ENCODE peak calls at places on chromosomes 7 and 10, in five cellular contexts. T is thoracic aorta, M is adipocyte, K is keratinocyte, U is uterus. V is an unnamed sample. For H3K4me1, the result is how much of the 10 kb centered on the place peaks cover.

GRCh38 chr7:27073066-27073465 is 22.7 kb downstream of the HOXA1 start:
- DNase-seq in K (no peak), M (no peak), U (no peak), T (no peak), V (no peak)

GRCh38 chr10:55351431-55351830 is 550.4 kb upstream of the PCDH15 start:
- DNase-seq in T (no peak), U (no peak), K (no peak), M (no peak), V (no peak)

GRCh38 chr10:71973777-71974488 is 9.7 kb downstream of the CHST3 start:
- DNase-seq in T (no peak), M (no peak), K (no peak), U (no peak), V (no peak)

GRCh38 chr7:18667466-18667865 is 171.9 kb downstream of the HDAC9 start:
- DNase-seq in K (peak), U (no peak), M (peak), T (no peak), V (no peak)

GRCh38 chr7:92615861-92616260 is 25.7 kb upstream of the FAM133B start:
- DNase-seq in M (no peak), U (no peak), K (no peak), T (no peak), V (no peak)

GRCh38 chr10:36802523-36803153 is 322.8 kb upstream of the ANKRD30A start:
- DNase-seq in U (no peak), M (peak), T (no peak), K (no peak), V (no peak)

GRCh38 chr10:62093863-62094291 is 174.8 kb downstream of the RTKN2 start:
- DNase-seq in M (peak), T (no peak), U (no peak), K (no peak), V (no peak)

GRCh38 chr10:110221721-110222261 is 14.4 kb downstream of the MXI1 start:
- DNase-seq in T (peak), M (peak), K (no peak), U (peak), V (peak)

GRCh38 chr10:117545141-117546019 is 2.8 kb downstream of the EMX2 start:
- DNase-seq in M (no peak), U (no peak), K (no peak), T (no peak), V (peak)

GRCh38 chr10:120508393-120508792 is 51.4 kb downstream of the PLPP4 start:
- DNase-seq in M (no peak), T (no peak), K (peak), U (no peak), V (no peak)

GRCh38 chr10:63738410-63738809 is 217.2 kb downstream of the REEP3 start:
- DNase-seq in M (peak), T (no peak), K (no peak), U (no peak), V (no peak)

GRCh38 chr10:124990671-124991625 is 49.0 kb downstream of the ZRANB1 start:
- DNase-seq in T (no peak), K (no peak), M (no peak), U (no peak), V (no peak)

GRCh38 chr10:7826971-7827370 is 8.7 kb downstream of the TAF3 start:
- DNase-seq in T (no peak), U (no peak), K (no peak), M (peak), V (no peak)

GRCh38 chr10:6580279-6581029 is 378 bp upstream of the PRKCQ start:
- DNase-seq in T (no peak), U (peak), K (no peak), M (peak), V (peak)

GRCh38 chr7:101804642-101805401 is 12.6 kb upstream of the CUX1 start:
- DNase-seq in U (no peak), T (no peak), K (no peak), M (peak), V (no peak)

GRCh38 chr10:100717166-100717565 is 28.2 kb upstream of the PAX2 start:
- DNase-seq in K (no peak), U (no peak), M (no peak), T (no peak), V (no peak)

GRCh38 chr7:138396251-138397070 is 63.6 kb upstream of the TRIM24 start:
- DNase-seq in T (no peak), U (no peak), K (no peak), M (no peak), V (no peak)

GRCh38 chr10:102669206-102670064 is 25.2 kb downstream of the TRIM8 start:
- DNase-seq in T (peak), U (no peak), K (no peak), M (peak), V (no peak)

GRCh38 chr7:131654668-131655326 is 98.4 kb upstream of the PODXL start:
- DNase-seq in M (peak), T (peak), K (peak), U (peak), V (peak)

GRCh38 chr10:15265076-15265475 is 96.6 kb upstream of the NMT2 start:
- DNase-seq in M (no peak), K (no peak), U (no peak), T (no peak), V (no peak)

GRCh38 chr7:14834456-14834855 is 68.1 kb downstream of the DGKB start:
- DNase-seq in K (no peak), U (no peak), T (no peak), M (peak), V (no peak)

GRCh38 chr7:102967798-102968197 is 55.0 kb downstream of the LRRC17 start:
- DNase-seq in K (no peak), M (peak), U (no peak), T (no peak), V (no peak)

GRCh38 chr10:56142092-56142728 is 218.8 kb downstream of the ZWINT start:
- DNase-seq in T (no peak), M (no peak), U (no peak), K (no peak), V (no peak)

GRCh38 chr7:98022531-98022930 is 32.5 kb upstream of the OCM2 start:
- DNase-seq in T (no peak), M (no peak), U (no peak), K (no peak), V (no peak)

GRCh38 chr10:18222870-18223269 is 82.6 kb downstream of the CACNB2 start:
- DNase-seq in M (no peak), U (no peak), K (no peak), T (no peak), V (no peak)

GRCh38 chr10:19014034-19014433 is 34.6 kb upstream of the MALRD1 start:
- DNase-seq in T (no peak), K (peak), M (no peak), U (no peak), V (no peak)

GRCh38 chr10:75565286-75566251 is 134.1 kb downstream of the LRMDA start:
- DNase-seq in K (no peak), T (no peak), M (no peak), U (no peak), V (no peak)

GRCh38 chr7:24965831-24966708 is 13.9 kb downstream of the OSBPL3 start:
- DNase-seq in U (no peak), M (no peak), T (no peak), K (no peak), V (no peak)

GRCh38 chr7:24967696-24968095 is 12.3 kb downstream of the OSBPL3 start:
- DNase-seq in U (no peak), M (no peak), T (no peak), K (no peak), V (no peak)

GRCh38 chr7:24968165-24968564 is 11.8 kb downstream of the OSBPL3 start:
- DNase-seq in T (no peak), K (no peak), U (no peak), M (no peak), V (no peak)

GRCh38 chr7:24964177-24964576 is 15.8 kb downstream of the OSBPL3 start:
- DNase-seq in U (no peak), K (no peak), T (no peak), M (no peak), V (no peak)

GRCh38 chr7:24966802-24967201 is 13.2 kb downstream of the OSBPL3 start:
- DNase-seq in U (no peak), M (no peak), K (no peak), T (no peak), V (no peak)
- H3K4me1 ChIP-seq in U (under half), M (under half), K (half or more), T (under half), V (under half)

GRCh38 chr7:47937065-47937687 is 11.1 kb downstream of the PKD1L1 start:
- DNase-seq in M (no peak), U (no peak), K (no peak), T (no peak), V (no peak)
- H3K4me1 ChIP-seq in M (under half), U (under half), K (under half), T (under half), V (under half)

GRCh38 chr7:2241580-2242540 is at the start of the genes MRM2 and NUDT1:
- DNase-seq in M (peak), K (no peak), T (peak), U (peak), V (peak)

GRCh38 chr7:2244404-2244803 is 2.4 kb downstream of the NUDT1 start:
- DNase-seq in M (no peak), K (no peak), U (no peak), T (no peak), V (no peak)

GRCh38 chr7:2243483-2243840 is 1.4 kb downstream of the NUDT1 start:
- DNase-seq in U (no peak), M (no peak), K (no peak), T (no peak), V (no peak)

GRCh38 chr7:2245883-2246679 is 4.1 kb downstream of the NUDT1 start:
- DNase-seq in U (no peak), T (no peak), M (no peak), K (no peak), V (no peak)

DNA sequence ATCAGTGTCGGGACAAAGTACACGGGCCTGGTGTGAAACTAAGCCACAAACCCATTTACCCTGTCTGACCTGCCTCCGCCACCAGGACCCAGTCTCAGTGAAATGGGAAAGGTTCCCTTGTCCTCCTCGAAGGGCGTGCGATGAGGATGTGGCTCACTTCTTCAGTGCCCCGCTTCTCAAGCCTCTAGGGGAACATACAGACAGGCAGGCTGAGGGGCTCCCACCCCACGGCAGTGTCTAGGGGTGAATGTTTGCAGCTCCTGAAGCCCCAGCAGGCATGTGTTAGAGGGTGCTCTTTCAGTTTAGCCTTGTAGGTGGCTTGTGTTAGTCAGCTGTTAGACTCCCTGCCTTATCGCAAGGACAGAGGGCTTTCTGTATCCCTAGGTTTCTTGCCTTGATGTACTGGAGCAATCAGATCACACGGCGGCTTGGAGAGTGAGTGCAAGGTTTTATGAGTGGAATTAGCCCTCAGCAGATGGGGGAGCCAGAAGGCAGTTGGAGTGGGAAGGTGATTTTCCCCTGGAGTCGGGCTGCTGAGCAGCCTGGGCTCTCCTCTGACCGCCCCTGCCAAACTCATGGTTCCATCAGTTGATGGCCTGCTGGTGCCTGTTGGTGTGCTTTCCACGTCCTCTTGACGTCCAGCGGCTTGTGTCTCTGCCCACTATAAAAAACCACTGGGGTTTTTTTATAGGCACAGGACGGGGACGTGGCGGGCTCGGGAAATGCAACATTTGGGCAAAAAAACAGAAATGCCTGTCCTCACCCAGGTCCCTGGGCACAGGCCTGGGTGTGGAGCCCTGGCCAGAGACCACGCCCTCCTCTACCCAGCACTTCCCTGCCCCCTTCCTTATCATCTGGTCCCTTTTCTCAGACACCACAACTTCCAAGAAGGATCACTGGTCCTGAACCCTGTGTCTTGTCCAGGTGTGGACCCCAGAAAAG is 786 bp downstream of the NUDT1 start:
- DNase-seq in M (peak), U (no peak), K (no peak), T (no peak), V (no peak)
- H3K4me1 ChIP-seq in M (under half), U (under half), K (under half), T (under half), V (under half)

GRCh38 chr7:575425-576366 is 56.0 kb upstream of the PDGFA start:
- DNase-seq in K (no peak), M (no peak), T (no peak), U (no peak), V (no peak)
- H3K4me1 ChIP-seq in K (under half), M (under half), T (under half), U (under half), V (under half)

GRCh38 chr7:77331938-77332695 is 84.0 kb downstream of the GSAP start:
- DNase-seq in M (peak), K (peak), T (peak), U (peak), V (peak)

GRCh38 chr7:77328669-77329068 is 87.5 kb downstream of the GSAP start:
- DNase-seq in T (no peak), K (no peak), U (no peak), M (peak), V (no peak)

GRCh38 chr7:77329466-77330168 is 86.5 kb downstream of the GSAP start:
- DNase-seq in T (no peak), K (no peak), M (no peak), U (no peak), V (no peak)

GRCh38 chr7:77327932-77328628 is 88.1 kb downstream of the GSAP start:
- DNase-seq in U (no peak), K (no peak), M (peak), T (no peak), V (no peak)

DNA sequence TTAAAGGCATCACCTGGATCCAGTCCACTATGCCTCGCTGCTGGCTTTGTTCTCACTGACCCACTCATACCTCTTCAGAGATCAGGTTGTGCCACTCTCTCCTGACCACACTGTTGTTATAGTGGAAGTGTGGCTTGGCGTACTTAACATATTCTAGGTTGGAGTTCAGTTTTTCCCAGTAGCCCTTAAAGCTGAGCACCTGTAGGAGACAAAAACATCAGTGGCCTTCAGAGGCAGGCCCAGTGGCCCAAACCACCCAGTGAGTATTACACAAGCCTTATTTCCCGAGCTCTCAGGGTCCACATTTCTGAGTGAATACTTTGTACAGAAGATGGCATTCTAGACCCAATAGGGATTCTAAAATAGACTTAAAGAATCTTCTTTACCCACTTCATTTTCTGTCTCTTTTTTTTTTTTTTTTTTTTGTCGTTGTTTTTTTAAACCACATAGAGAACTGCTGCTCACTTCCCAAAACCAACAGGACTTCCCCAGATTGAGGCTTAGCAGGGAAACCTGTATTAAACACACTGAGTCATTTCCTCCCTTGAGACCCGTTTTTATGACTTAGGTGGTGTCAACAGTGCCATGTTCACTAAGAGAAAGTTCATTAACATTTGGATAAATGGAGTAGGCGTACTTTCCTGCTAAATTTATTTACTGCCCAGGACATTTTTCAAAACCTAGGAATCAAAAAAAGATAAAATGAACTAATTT is 85.8 kb downstream of the GSAP start:
- DNase-seq in U (peak), K (no peak), M (no peak), T (no peak), V (no peak)
- H3K4me1 ChIP-seq in U (under half), K (under half), M (half or more), T (under half), V (under half)

V was measured in ovary.